ENCODE peak calls at places on chromosomes 2 and 18, in nine cellular contexts. One of them, this sample, is unnamed.

GRCh38 chr2:205188516-205189138 is 493.7 kb upstream of the NRP2 start:
- DNase-seq in heart left ventricle: peak; percentile 77
- DNase-seq in left ventricle myocardium inferior: peak; percentile 62
- DNase-seq in mucosa of descending colon: no peak
- DNase-seq in sigmoid colon: peak; percentile 93
- DNase-seq in CD8-positive, alpha-beta T cell: no peak
- DNase-seq in fibroblast of lung: peak; percentile 95
- DNase-seq in H9: peak; percentile 55
- DNase-seq in body of pancreas: peak; percentile 13
- DNase-seq in this sample: no peak

GRCh38 chr2:46188041-46188715 is 109.0 kb upstream of the EPAS1 start:
- DNase-seq in CD8-positive, alpha-beta T cell: no peak
- DNase-seq in H9: no peak
- DNase-seq in body of pancreas: no peak
- DNase-seq in left ventricle myocardium inferior: no peak
- DNase-seq in mucosa of descending colon: no peak
- DNase-seq in fibroblast of lung: peak; percentile 14
- DNase-seq in heart left ventricle: no peak
- DNase-seq in sigmoid colon: no peak
- DNase-seq in this sample: peak; percentile 90

GRCh38 chr2:200469708-200470600 is 39.9 kb downstream of the KCTD18 start:
- DNase-seq in fibroblast of lung: no peak
- DNase-seq in CD8-positive, alpha-beta T cell: no peak
- DNase-seq in sigmoid colon: peak; percentile 92
- DNase-seq in H9: no peak
- DNase-seq in body of pancreas: no peak
- DNase-seq in heart left ventricle: peak; percentile 45
- DNase-seq in mucosa of descending colon: no peak
- DNase-seq in left ventricle myocardium inferior: peak; percentile 40
- DNase-seq in this sample: no peak

GRCh38 chr2:38533757-38534545 is 68.8 kb downstream of the HNRNPLL start:
- DNase-seq in body of pancreas: no peak
- DNase-seq in CD8-positive, alpha-beta T cell: no peak
- DNase-seq in mucosa of descending colon: no peak
- DNase-seq in heart left ventricle: no peak
- DNase-seq in left ventricle myocardium inferior: no peak
- DNase-seq in fibroblast of lung: no peak
- DNase-seq in H9: no peak
- DNase-seq in sigmoid colon: no peak
- DNase-seq in this sample: no peak

GRCh38 chr2:64831134-64831976 is 157.8 kb upstream of the SLC1A4 start:
- DNase-seq in body of pancreas: peak; percentile 84
- DNase-seq in mucosa of descending colon: peak; percentile 89
- DNase-seq in CD8-positive, alpha-beta T cell: peak; percentile 83
- DNase-seq in heart left ventricle: peak; percentile 88
- DNase-seq in fibroblast of lung: peak; percentile 94
- DNase-seq in sigmoid colon: peak; percentile 89
- DNase-seq in left ventricle myocardium inferior: peak; percentile 82
- DNase-seq in H9: peak; percentile 85
- DNase-seq in this sample: peak; percentile 94

GRCh38 chr2:234166521-234166920 is 116.0 kb downstream of the SPP2 start:
- DNase-seq in H9: no peak
- DNase-seq in mucosa of descending colon: no peak
- DNase-seq in sigmoid colon: no peak
- DNase-seq in CD8-positive, alpha-beta T cell: no peak
- DNase-seq in fibroblast of lung: no peak
- DNase-seq in left ventricle myocardium inferior: no peak
- DNase-seq in heart left ventricle: no peak
- DNase-seq in body of pancreas: no peak
- DNase-seq in this sample: no peak

GRCh38 chr18:50559750-50560680 is at the start of gene MAPK4:
- DNase-seq in body of pancreas: peak; percentile 64
- DNase-seq in mucosa of descending colon: peak; percentile 63
- DNase-seq in sigmoid colon: peak; percentile 71
- DNase-seq in H9: peak; percentile 42
- DNase-seq in CD8-positive, alpha-beta T cell: no peak
- DNase-seq in heart left ventricle: peak; percentile 53
- DNase-seq in left ventricle myocardium inferior: peak; percentile 59
- DNase-seq in fibroblast of lung: peak; percentile 2
- DNase-seq in this sample: no peak

GRCh38 chr2:192070099-192070498 is 124.6 kb downstream of the TMEFF2 start:
- DNase-seq in fibroblast of lung: peak; percentile 21
- DNase-seq in CD8-positive, alpha-beta T cell: no peak
- DNase-seq in mucosa of descending colon: no peak
- DNase-seq in H9: no peak
- DNase-seq in left ventricle myocardium inferior: no peak
- DNase-seq in body of pancreas: no peak
- DNase-seq in sigmoid colon: no peak
- DNase-seq in heart left ventricle: no peak
- DNase-seq in this sample: no peak

GRCh38 chr2:145096582-145096981 is 576.7 kb upstream of the ZEB2 start:
- DNase-seq in body of pancreas: no peak
- DNase-seq in mucosa of descending colon: no peak
- DNase-seq in fibroblast of lung: no peak
- DNase-seq in H9: no peak
- DNase-seq in heart left ventricle: no peak
- DNase-seq in sigmoid colon: no peak
- DNase-seq in left ventricle myocardium inferior: no peak
- DNase-seq in CD8-positive, alpha-beta T cell: no peak
- DNase-seq in this sample: no peak

GRCh38 chr2:206783718-206784117 is 18.3 kb downstream of the FASTKD2 start:
- DNase-seq in CD8-positive, alpha-beta T cell: no peak
- DNase-seq in mucosa of descending colon: no peak
- DNase-seq in heart left ventricle: no peak
- DNase-seq in fibroblast of lung: no peak
- DNase-seq in H9: no peak
- DNase-seq in sigmoid colon: no peak
- DNase-seq in body of pancreas: no peak
- DNase-seq in left ventricle myocardium inferior: no peak
- DNase-seq in this sample: no peak

GRCh38 chr18:25599443-25599842 is 247.5 kb upstream of the ZNF521 start:
- DNase-seq in sigmoid colon: no peak
- DNase-seq in left ventricle myocardium inferior: no peak
- DNase-seq in H9: no peak
- DNase-seq in heart left ventricle: no peak
- DNase-seq in CD8-positive, alpha-beta T cell: no peak
- DNase-seq in mucosa of descending colon: no peak
- DNase-seq in fibroblast of lung: no peak
- DNase-seq in body of pancreas: no peak
- DNase-seq in this sample: no peak

GRCh38 chr2:11683966-11684365 is 14.0 kb upstream of the NTSR2 start:
- DNase-seq in body of pancreas: no peak
- DNase-seq in fibroblast of lung: no peak
- DNase-seq in H9: no peak
- DNase-seq in sigmoid colon: peak; percentile 26
- DNase-seq in CD8-positive, alpha-beta T cell: no peak
- DNase-seq in left ventricle myocardium inferior: no peak
- DNase-seq in mucosa of descending colon: no peak
- DNase-seq in heart left ventricle: no peak
- DNase-seq in this sample: no peak

GRCh38 chr2:106124787-106125549 is 69.1 kb downstream of the UXS1 start:
- DNase-seq in fibroblast of lung: no peak
- DNase-seq in left ventricle myocardium inferior: no peak
- DNase-seq in body of pancreas: no peak
- DNase-seq in H9: no peak
- DNase-seq in CD8-positive, alpha-beta T cell: no peak
- DNase-seq in mucosa of descending colon: no peak
- DNase-seq in sigmoid colon: no peak
- DNase-seq in heart left ventricle: no peak
- DNase-seq in this sample: no peak

GRCh38 chr2:214310319-214310718 is 100.5 kb upstream of the VWC2L start:
- DNase-seq in left ventricle myocardium inferior: no peak
- DNase-seq in CD8-positive, alpha-beta T cell: no peak
- DNase-seq in mucosa of descending colon: no peak
- DNase-seq in H9: peak; percentile 26
- DNase-seq in heart left ventricle: no peak
- DNase-seq in fibroblast of lung: no peak
- DNase-seq in body of pancreas: no peak
- DNase-seq in sigmoid colon: no peak
- DNase-seq in this sample: no peak

GRCh38 chr2:48131503-48132293 is 225.4 kb upstream of the FBXO11 start:
- DNase-seq in left ventricle myocardium inferior: no peak
- DNase-seq in CD8-positive, alpha-beta T cell: no peak
- DNase-seq in body of pancreas: no peak
- DNase-seq in sigmoid colon: no peak
- DNase-seq in H9: no peak
- DNase-seq in mucosa of descending colon: no peak
- DNase-seq in fibroblast of lung: peak; percentile 80
- DNase-seq in heart left ventricle: no peak
- DNase-seq in this sample: no peak

GRCh38 chr2:105432749-105433148 is 33.9 kb upstream of the FHL2 start:
- DNase-seq in mucosa of descending colon: no peak
- DNase-seq in sigmoid colon: no peak
- DNase-seq in body of pancreas: no peak
- DNase-seq in CD8-positive, alpha-beta T cell: no peak
- DNase-seq in H9: no peak
- DNase-seq in fibroblast of lung: peak; percentile 56
- DNase-seq in heart left ventricle: no peak
- DNase-seq in left ventricle myocardium inferior: no peak
- DNase-seq in this sample: no peak

GRCh38 chr2:44100351-44100750 is 68.3 kb upstream of the PPM1B start:
- DNase-seq in CD8-positive, alpha-beta T cell: no peak
- DNase-seq in mucosa of descending colon: peak; percentile 42
- DNase-seq in sigmoid colon: peak; percentile 77
- DNase-seq in fibroblast of lung: peak; percentile 98
- DNase-seq in heart left ventricle: peak; percentile 66
- DNase-seq in H9: no peak
- DNase-seq in left ventricle myocardium inferior: peak; percentile 25
- DNase-seq in body of pancreas: no peak
- DNase-seq in this sample: no peak

GRCh38 chr18:31977270-31977872 is 34.4 kb upstream of the TRAPPC8 start:
- DNase-seq in CD8-positive, alpha-beta T cell: peak; percentile 15
- DNase-seq in mucosa of descending colon: no peak
- DNase-seq in left ventricle myocardium inferior: no peak
- DNase-seq in sigmoid colon: no peak
- DNase-seq in fibroblast of lung: peak; percentile 66
- DNase-seq in H9: peak; percentile 70
- DNase-seq in body of pancreas: peak; percentile 43
- DNase-seq in heart left ventricle: no peak
- DNase-seq in this sample: no peak

GRCh38 chr2:54543736-54544396 is 87.7 kb downstream of the SPTBN1 start:
- DNase-seq in left ventricle myocardium inferior: no peak
- DNase-seq in heart left ventricle: no peak
- DNase-seq in CD8-positive, alpha-beta T cell: no peak
- DNase-seq in H9: no peak
- DNase-seq in fibroblast of lung: no peak
- DNase-seq in body of pancreas: no peak
- DNase-seq in mucosa of descending colon: no peak
- DNase-seq in sigmoid colon: no peak
- DNase-seq in this sample: no peak

GRCh38 chr2:6764968-6765723 is 100.6 kb downstream of the CMPK2 start:
- DNase-seq in heart left ventricle: no peak
- DNase-seq in CD8-positive, alpha-beta T cell: no peak
- DNase-seq in mucosa of descending colon: no peak
- DNase-seq in left ventricle myocardium inferior: no peak
- DNase-seq in sigmoid colon: no peak
- DNase-seq in H9: peak; percentile 51
- DNase-seq in fibroblast of lung: no peak
- DNase-seq in body of pancreas: no peak
- DNase-seq in this sample: no peak

GRCh38 chr2:117968724-117969121 is 45.1 kb downstream of the CCDC93 start:
- DNase-seq in H9: no peak
- DNase-seq in CD8-positive, alpha-beta T cell: no peak
- DNase-seq in left ventricle myocardium inferior: no peak
- DNase-seq in sigmoid colon: no peak
- DNase-seq in mucosa of descending colon: no peak
- DNase-seq in body of pancreas: no peak
- DNase-seq in heart left ventricle: no peak
- DNase-seq in fibroblast of lung: no peak
- DNase-seq in this sample: no peak
- TF ChIP-seq CTCF in H9: no peak
- TF ChIP-seq CTCF in CD8-positive, alpha-beta T cell: no peak
- TF ChIP-seq CTCF in left ventricle myocardium inferior: no peak
- TF ChIP-seq CTCF in sigmoid colon: no peak
- TF ChIP-seq CTCF in mucosa of descending colon: no peak
- TF ChIP-seq CTCF in body of pancreas: no peak
- TF ChIP-seq CTCF in heart left ventricle: no peak
- TF ChIP-seq CTCF in fibroblast of lung: no peak
- TF ChIP-seq CTCF in this sample: no peak

GRCh38 chr2:42961948-42962347 is 169.6 kb upstream of the HAAO start:
- DNase-seq in heart left ventricle: peak; percentile 22
- DNase-seq in left ventricle myocardium inferior: no peak
- DNase-seq in body of pancreas: no peak
- DNase-seq in mucosa of descending colon: no peak
- DNase-seq in H9: no peak
- DNase-seq in CD8-positive, alpha-beta T cell: no peak
- DNase-seq in fibroblast of lung: no peak
- DNase-seq in sigmoid colon: no peak
- DNase-seq in this sample: no peak
- H3K4me1 ChIP-seq in heart left ventricle: peaks cover 29% of the 10 kb centered on the region
- H3K4me1 ChIP-seq in left ventricle myocardium inferior: peaks cover 77% of the 10 kb centered on the region
- H3K4me1 ChIP-seq in body of pancreas: peaks cover 20% of the 10 kb centered on the region
- H3K4me1 ChIP-seq in mucosa of descending colon: peaks cover 7% of the 10 kb centered on the region
- H3K4me1 ChIP-seq in H9: peaks cover 2% of the 10 kb centered on the region
- H3K4me1 ChIP-seq in CD8-positive, alpha-beta T cell: peaks cover 18% of the 10 kb centered on the region
- H3K4me1 ChIP-seq in fibroblast of lung: peaks cover 33% of the 10 kb centered on the region
- H3K4me1 ChIP-seq in sigmoid colon: no peaks in the 10 kb centered on the region
- H3K4me1 ChIP-seq in this sample: peaks cover 77% of the 10 kb centered on the region

DNA sequence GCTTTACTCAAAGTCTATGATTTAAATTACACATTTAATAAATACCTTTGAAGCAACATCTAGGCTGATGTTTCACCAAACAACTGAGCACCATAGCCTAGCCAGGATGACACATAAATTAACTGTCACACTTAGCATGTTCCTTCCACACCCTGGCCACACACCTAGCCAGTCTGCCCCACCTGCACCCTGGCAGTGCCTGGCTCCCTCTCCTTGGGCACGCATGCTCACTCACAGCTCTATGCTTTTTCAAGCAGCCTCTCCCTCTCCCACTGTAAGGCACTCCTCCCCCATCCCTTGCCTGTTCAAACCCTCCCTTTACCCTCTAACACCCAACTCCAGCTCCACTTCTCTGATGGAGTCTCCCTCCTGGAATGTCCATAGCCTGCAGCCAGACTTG is 357.6 kb upstream of the KLHL29 start:
- DNase-seq in fibroblast of lung: no peak
- DNase-seq in H9: no peak
- DNase-seq in left ventricle myocardium inferior: no peak
- DNase-seq in CD8-positive, alpha-beta T cell: no peak
- DNase-seq in body of pancreas: no peak
- DNase-seq in mucosa of descending colon: no peak
- DNase-seq in heart left ventricle: no peak
- DNase-seq in sigmoid colon: no peak
- DNase-seq in this sample: no peak
- TF ChIP-seq CTCF in fibroblast of lung: no peak
- TF ChIP-seq CTCF in H9: no peak
- TF ChIP-seq CTCF in left ventricle myocardium inferior: no peak
- TF ChIP-seq CTCF in CD8-positive, alpha-beta T cell: no peak
- TF ChIP-seq CTCF in body of pancreas: no peak
- TF ChIP-seq CTCF in mucosa of descending colon: no peak
- TF ChIP-seq CTCF in heart left ventricle: no peak
- TF ChIP-seq CTCF in sigmoid colon: no peak
- TF ChIP-seq CTCF in this sample: no peak

DNA sequence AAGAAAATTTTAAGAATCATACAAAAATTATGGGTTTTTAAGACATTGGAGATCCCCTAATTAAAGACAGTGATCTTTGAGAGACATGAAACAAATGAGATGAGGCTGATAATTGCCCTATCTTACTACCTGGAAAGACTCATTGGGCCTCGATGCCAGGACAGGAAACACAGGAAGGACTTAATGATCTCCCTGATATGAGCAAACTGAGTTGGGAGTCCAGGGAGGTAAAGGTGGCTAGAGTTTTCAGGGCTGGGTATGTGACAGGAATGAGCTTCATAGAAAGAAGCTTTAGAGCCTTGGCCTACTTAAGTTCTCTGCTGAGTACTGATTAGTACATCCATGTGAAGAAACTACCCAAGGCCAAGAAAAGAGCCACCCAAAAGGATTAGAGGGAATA is 40.6 kb upstream of the GULP1 start:
- DNase-seq in body of pancreas: no peak
- DNase-seq in left ventricle myocardium inferior: no peak
- DNase-seq in fibroblast of lung: no peak
- DNase-seq in heart left ventricle: no peak
- DNase-seq in CD8-positive, alpha-beta T cell: no peak
- DNase-seq in mucosa of descending colon: no peak
- DNase-seq in sigmoid colon: no peak
- DNase-seq in H9: no peak
- DNase-seq in this sample: no peak
- H3K4me1 ChIP-seq in body of pancreas: no peaks in the 10 kb centered on the region
- H3K4me1 ChIP-seq in left ventricle myocardium inferior: no peaks in the 10 kb centered on the region
- H3K4me1 ChIP-seq in fibroblast of lung: no peaks in the 10 kb centered on the region
- H3K4me1 ChIP-seq in heart left ventricle: no peaks in the 10 kb centered on the region
- H3K4me1 ChIP-seq in CD8-positive, alpha-beta T cell: no peaks in the 10 kb centered on the region
- H3K4me1 ChIP-seq in mucosa of descending colon: no peaks in the 10 kb centered on the region
- H3K4me1 ChIP-seq in sigmoid colon: no peaks in the 10 kb centered on the region
- H3K4me1 ChIP-seq in H9: peaks cover 3% of the 10 kb centered on the region
- H3K4me1 ChIP-seq in this sample: no peaks in the 10 kb centered on the region